ENCODE peak calls at places on chromosomes 16 and 17, in four cellular contexts. One of them, this sample, is unnamed.

GRCh38 chr16:1408171-1408837 is 6.2 kb downstream of the UNKL start:
- DNase-seq in skeletal muscle cell: peak
- DNase-seq in stimulated activated effector memory CD8-positive, alpha-beta T cell treated with anti-CD3 and anti-CD28 coated beads, Interleukin-12 subunit alpha, Interleukin-12 subunit beta, amount 100 ng/mL, for 72 hours: peak
- DNase-seq in effector CD4-positive, alpha-beta T cell: peak
- DNase-seq in this sample: no peak

GRCh38 chr17:45388604-45389325 is 43.9 kb downstream of the ARHGAP27 start:
- DNase-seq in skeletal muscle cell: no peak
- DNase-seq in stimulated activated effector memory CD8-positive, alpha-beta T cell treated with anti-CD3 and anti-CD28 coated beads, Interleukin-12 subunit alpha, Interleukin-12 subunit beta, amount 100 ng/mL, for 72 hours: no peak
- DNase-seq in effector CD4-positive, alpha-beta T cell: no peak
- DNase-seq in this sample: no peak

GRCh38 chr16:30033270-30033669 is 2.2 kb upstream of the TLCD3B start:
- DNase-seq in skeletal muscle cell: no peak
- DNase-seq in stimulated activated effector memory CD8-positive, alpha-beta T cell treated with anti-CD3 and anti-CD28 coated beads, Interleukin-12 subunit alpha, Interleukin-12 subunit beta, amount 100 ng/mL, for 72 hours: no peak
- DNase-seq in effector CD4-positive, alpha-beta T cell: no peak
- DNase-seq in this sample: no peak

GRCh38 chr17:8226536-8227237 is 16.3 kb upstream of the AURKB start:
- DNase-seq in skeletal muscle cell: peak
- DNase-seq in stimulated activated effector memory CD8-positive, alpha-beta T cell treated with anti-CD3 and anti-CD28 coated beads, Interleukin-12 subunit alpha, Interleukin-12 subunit beta, amount 100 ng/mL, for 72 hours: peak
- DNase-seq in effector CD4-positive, alpha-beta T cell: no peak
- DNase-seq in this sample: peak

GRCh38 chr17:74059471-74059870 is 144.0 kb upstream of the RPL38 start:
- DNase-seq in skeletal muscle cell: no peak
- DNase-seq in stimulated activated effector memory CD8-positive, alpha-beta T cell treated with anti-CD3 and anti-CD28 coated beads, Interleukin-12 subunit alpha, Interleukin-12 subunit beta, amount 100 ng/mL, for 72 hours: no peak
- DNase-seq in effector CD4-positive, alpha-beta T cell: no peak
- DNase-seq in this sample: no peak

GRCh38 chr16:27378871-27379580 is 22.9 kb upstream of the IL21R start:
- DNase-seq in skeletal muscle cell: no peak
- DNase-seq in stimulated activated effector memory CD8-positive, alpha-beta T cell treated with anti-CD3 and anti-CD28 coated beads, Interleukin-12 subunit alpha, Interleukin-12 subunit beta, amount 100 ng/mL, for 72 hours: no peak
- DNase-seq in effector CD4-positive, alpha-beta T cell: no peak
- DNase-seq in this sample: no peak

GRCh38 chr16:85610446-85611204 is 2.5 kb upstream of the GSE1 start:
- DNase-seq in skeletal muscle cell: peak
- DNase-seq in stimulated activated effector memory CD8-positive, alpha-beta T cell treated with anti-CD3 and anti-CD28 coated beads, Interleukin-12 subunit alpha, Interleukin-12 subunit beta, amount 100 ng/mL, for 72 hours: peak
- DNase-seq in effector CD4-positive, alpha-beta T cell: peak
- DNase-seq in this sample: peak

GRCh38 chr16:648071-648785 is 937 bp upstream of the WDR90 start:
- DNase-seq in skeletal muscle cell: no peak
- DNase-seq in stimulated activated effector memory CD8-positive, alpha-beta T cell treated with anti-CD3 and anti-CD28 coated beads, Interleukin-12 subunit alpha, Interleukin-12 subunit beta, amount 100 ng/mL, for 72 hours: peak
- DNase-seq in effector CD4-positive, alpha-beta T cell: no peak
- DNase-seq in this sample: no peak

GRCh38 chr17:65071861-65072260 is 15.3 kb upstream of the GNA13 start:
- DNase-seq in skeletal muscle cell: no peak
- DNase-seq in stimulated activated effector memory CD8-positive, alpha-beta T cell treated with anti-CD3 and anti-CD28 coated beads, Interleukin-12 subunit alpha, Interleukin-12 subunit beta, amount 100 ng/mL, for 72 hours: no peak
- DNase-seq in effector CD4-positive, alpha-beta T cell: no peak
- DNase-seq in this sample: no peak

GRCh38 chr17:39742126-39742855 is 4.6 kb downstream of the GRB7 start:
- DNase-seq in skeletal muscle cell: no peak
- DNase-seq in stimulated activated effector memory CD8-positive, alpha-beta T cell treated with anti-CD3 and anti-CD28 coated beads, Interleukin-12 subunit alpha, Interleukin-12 subunit beta, amount 100 ng/mL, for 72 hours: no peak
- DNase-seq in effector CD4-positive, alpha-beta T cell: no peak
- DNase-seq in this sample: no peak

GRCh38 chr17:48542114-48542955 is 2.6 kb downstream of the HOXB2 start:
- DNase-seq in skeletal muscle cell: no peak
- DNase-seq in stimulated activated effector memory CD8-positive, alpha-beta T cell treated with anti-CD3 and anti-CD28 coated beads, Interleukin-12 subunit alpha, Interleukin-12 subunit beta, amount 100 ng/mL, for 72 hours: peak
- DNase-seq in effector CD4-positive, alpha-beta T cell: no peak
- DNase-seq in this sample: no peak

GRCh38 chr17:17382901-17383300 is 79.7 kb downstream of the NT5M start:
- DNase-seq in skeletal muscle cell: no peak
- DNase-seq in stimulated activated effector memory CD8-positive, alpha-beta T cell treated with anti-CD3 and anti-CD28 coated beads, Interleukin-12 subunit alpha, Interleukin-12 subunit beta, amount 100 ng/mL, for 72 hours: no peak
- DNase-seq in effector CD4-positive, alpha-beta T cell: no peak
- DNase-seq in this sample: no peak

GRCh38 chr17:73541561-73541981 is 102.7 kb downstream of the SDK2 start:
- DNase-seq in skeletal muscle cell: no peak
- DNase-seq in stimulated activated effector memory CD8-positive, alpha-beta T cell treated with anti-CD3 and anti-CD28 coated beads, Interleukin-12 subunit alpha, Interleukin-12 subunit beta, amount 100 ng/mL, for 72 hours: no peak
- DNase-seq in effector CD4-positive, alpha-beta T cell: no peak
- DNase-seq in this sample: no peak

GRCh38 chr16:72474511-72475123 is 302.7 kb upstream of the PMFBP1 start:
- DNase-seq in skeletal muscle cell: peak
- DNase-seq in stimulated activated effector memory CD8-positive, alpha-beta T cell treated with anti-CD3 and anti-CD28 coated beads, Interleukin-12 subunit alpha, Interleukin-12 subunit beta, amount 100 ng/mL, for 72 hours: no peak
- DNase-seq in effector CD4-positive, alpha-beta T cell: no peak
- DNase-seq in this sample: peak

GRCh38 chr17:50593321-50593720 is 32.8 kb downstream of the CACNA1G start:
- DNase-seq in skeletal muscle cell: no peak
- DNase-seq in stimulated activated effector memory CD8-positive, alpha-beta T cell treated with anti-CD3 and anti-CD28 coated beads, Interleukin-12 subunit alpha, Interleukin-12 subunit beta, amount 100 ng/mL, for 72 hours: no peak
- DNase-seq in effector CD4-positive, alpha-beta T cell: no peak
- DNase-seq in this sample: no peak

GRCh38 chr16:1794221-1794871 is 841 bp upstream of the IGFALS start:
- DNase-seq in skeletal muscle cell: no peak
- DNase-seq in stimulated activated effector memory CD8-positive, alpha-beta T cell treated with anti-CD3 and anti-CD28 coated beads, Interleukin-12 subunit alpha, Interleukin-12 subunit beta, amount 100 ng/mL, for 72 hours: peak
- DNase-seq in effector CD4-positive, alpha-beta T cell: no peak
- DNase-seq in this sample: no peak

GRCh38 chr17:49984776-49985175 is 10.2 kb downstream of the DLX3 start:
- DNase-seq in skeletal muscle cell: no peak
- DNase-seq in stimulated activated effector memory CD8-positive, alpha-beta T cell treated with anti-CD3 and anti-CD28 coated beads, Interleukin-12 subunit alpha, Interleukin-12 subunit beta, amount 100 ng/mL, for 72 hours: no peak
- DNase-seq in effector CD4-positive, alpha-beta T cell: no peak
- DNase-seq in this sample: no peak

GRCh38 chr17:75549246-75550138 is 24.0 kb downstream of the LLGL2 start:
- DNase-seq in skeletal muscle cell: no peak
- DNase-seq in stimulated activated effector memory CD8-positive, alpha-beta T cell treated with anti-CD3 and anti-CD28 coated beads, Interleukin-12 subunit alpha, Interleukin-12 subunit beta, amount 100 ng/mL, for 72 hours: no peak
- DNase-seq in effector CD4-positive, alpha-beta T cell: no peak
- DNase-seq in this sample: no peak

GRCh38 chr17:39225974-39226683 is 384 bp upstream of the STAC2 start:
- DNase-seq in skeletal muscle cell: no peak
- DNase-seq in stimulated activated effector memory CD8-positive, alpha-beta T cell treated with anti-CD3 and anti-CD28 coated beads, Interleukin-12 subunit alpha, Interleukin-12 subunit beta, amount 100 ng/mL, for 72 hours: peak
- DNase-seq in effector CD4-positive, alpha-beta T cell: peak
- DNase-seq in this sample: no peak

GRCh38 chr16:82011199-82011641 is at the start of gene SDR42E1:
- DNase-seq in skeletal muscle cell: no peak
- DNase-seq in stimulated activated effector memory CD8-positive, alpha-beta T cell treated with anti-CD3 and anti-CD28 coated beads, Interleukin-12 subunit alpha, Interleukin-12 subunit beta, amount 100 ng/mL, for 72 hours: peak
- DNase-seq in effector CD4-positive, alpha-beta T cell: peak
- DNase-seq in this sample: no peak

GRCh38 chr17:80146121-80147034 is 550 bp downstream of the EIF4A3 start:
- DNase-seq in skeletal muscle cell: no peak
- DNase-seq in stimulated activated effector memory CD8-positive, alpha-beta T cell treated with anti-CD3 and anti-CD28 coated beads, Interleukin-12 subunit alpha, Interleukin-12 subunit beta, amount 100 ng/mL, for 72 hours: peak
- DNase-seq in effector CD4-positive, alpha-beta T cell: no peak
- DNase-seq in this sample: no peak

GRCh38 chr16:11359370-11359769 is 14.1 kb downstream of the RMI2 start:
- DNase-seq in skeletal muscle cell: peak
- DNase-seq in stimulated activated effector memory CD8-positive, alpha-beta T cell treated with anti-CD3 and anti-CD28 coated beads, Interleukin-12 subunit alpha, Interleukin-12 subunit beta, amount 100 ng/mL, for 72 hours: no peak
- DNase-seq in effector CD4-positive, alpha-beta T cell: no peak
- DNase-seq in this sample: no peak

GRCh38 chr17:27293359-27293897 is 486 bp upstream of the WSB1 start:
- DNase-seq in skeletal muscle cell: no peak
- DNase-seq in stimulated activated effector memory CD8-positive, alpha-beta T cell treated with anti-CD3 and anti-CD28 coated beads, Interleukin-12 subunit alpha, Interleukin-12 subunit beta, amount 100 ng/mL, for 72 hours: peak
- DNase-seq in effector CD4-positive, alpha-beta T cell: no peak
- DNase-seq in this sample: no peak

GRCh38 chr16:27500801-27501200 is 48.9 kb downstream of the GTF3C1 start:
- DNase-seq in skeletal muscle cell: no peak
- DNase-seq in stimulated activated effector memory CD8-positive, alpha-beta T cell treated with anti-CD3 and anti-CD28 coated beads, Interleukin-12 subunit alpha, Interleukin-12 subunit beta, amount 100 ng/mL, for 72 hours: no peak
- DNase-seq in effector CD4-positive, alpha-beta T cell: no peak
- DNase-seq in this sample: no peak

GRCh38 chr17:263773-264172 is 82.3 kb upstream of the DOC2B start:
- DNase-seq in skeletal muscle cell: no peak
- DNase-seq in stimulated activated effector memory CD8-positive, alpha-beta T cell treated with anti-CD3 and anti-CD28 coated beads, Interleukin-12 subunit alpha, Interleukin-12 subunit beta, amount 100 ng/mL, for 72 hours: peak
- DNase-seq in effector CD4-positive, alpha-beta T cell: no peak
- DNase-seq in this sample: no peak

GRCh38 chr17:81129289-81129688 is 36.0 kb upstream of the PVALEF start:
- DNase-seq in skeletal muscle cell: no peak
- DNase-seq in stimulated activated effector memory CD8-positive, alpha-beta T cell treated with anti-CD3 and anti-CD28 coated beads, Interleukin-12 subunit alpha, Interleukin-12 subunit beta, amount 100 ng/mL, for 72 hours: no peak
- DNase-seq in effector CD4-positive, alpha-beta T cell: no peak
- DNase-seq in this sample: no peak

GRCh38 chr17:40355804-40356758 is 8.5 kb downstream of the GJD3 start:
- DNase-seq in skeletal muscle cell: no peak
- DNase-seq in stimulated activated effector memory CD8-positive, alpha-beta T cell treated with anti-CD3 and anti-CD28 coated beads, Interleukin-12 subunit alpha, Interleukin-12 subunit beta, amount 100 ng/mL, for 72 hours: no peak
- DNase-seq in effector CD4-positive, alpha-beta T cell: no peak
- DNase-seq in this sample: no peak

GRCh38 chr17:45131616-45132301 is 556 bp downstream of the PLCD3 start:
- DNase-seq in skeletal muscle cell: no peak
- DNase-seq in stimulated activated effector memory CD8-positive, alpha-beta T cell treated with anti-CD3 and anti-CD28 coated beads, Interleukin-12 subunit alpha, Interleukin-12 subunit beta, amount 100 ng/mL, for 72 hours: peak
- DNase-seq in effector CD4-positive, alpha-beta T cell: peak
- DNase-seq in this sample: no peak

GRCh38 chr17:71966055-71966454 is 154.8 kb upstream of the SOX9 start:
- DNase-seq in skeletal muscle cell: no peak
- DNase-seq in stimulated activated effector memory CD8-positive, alpha-beta T cell treated with anti-CD3 and anti-CD28 coated beads, Interleukin-12 subunit alpha, Interleukin-12 subunit beta, amount 100 ng/mL, for 72 hours: no peak
- DNase-seq in effector CD4-positive, alpha-beta T cell: no peak
- DNase-seq in this sample: no peak

GRCh38 chr16:70634861-70635260 is 11.5 kb upstream of the IL34 start:
- DNase-seq in skeletal muscle cell: peak
- DNase-seq in stimulated activated effector memory CD8-positive, alpha-beta T cell treated with anti-CD3 and anti-CD28 coated beads, Interleukin-12 subunit alpha, Interleukin-12 subunit beta, amount 100 ng/mL, for 72 hours: no peak
- DNase-seq in effector CD4-positive, alpha-beta T cell: no peak
- DNase-seq in this sample: no peak

GRCh38 chr17:64626827-64627226 is 35.3 kb downstream of the SMURF2 start:
- DNase-seq in skeletal muscle cell: no peak
- DNase-seq in stimulated activated effector memory CD8-positive, alpha-beta T cell treated with anti-CD3 and anti-CD28 coated beads, Interleukin-12 subunit alpha, Interleukin-12 subunit beta, amount 100 ng/mL, for 72 hours: no peak
- DNase-seq in effector CD4-positive, alpha-beta T cell: no peak
- DNase-seq in this sample: no peak